ENCODE peak calls at places on chromosomes 16 and 17, in five cellular contexts. G is H1, M is GM12878, T is K562, B is HepG2. O is an unnamed sample.

GRCh38 chr16:89944773-89945172 is 3.8 kb upstream of the DEF8 start:
- DNase-seq in M (peak), G (no peak), B (no peak), T (no peak), O (no peak)

GRCh38 chr17:17897442-17897841 is 60.7 kb upstream of the SREBF1 start:
- DNase-seq in T (no peak), B (no peak), G (no peak), M (peak), O (no peak)

GRCh38 chr16:14286381-14287230 is 215.5 kb downstream of the MRTFB start:
- DNase-seq in B (no peak), T (no peak), M (no peak), G (peak), O (peak)

GRCh38 chr17:62950067-62950466 is 16.0 kb upstream of the TANC2 start:
- DNase-seq in B (no peak), M (no peak), G (no peak), T (no peak), O (no peak)

GRCh38 chr17:49843774-49844350 is 4.0 kb downstream of the TAC4 start:
- DNase-seq in M (no peak), G (peak), T (peak), B (no peak), O (peak)

GRCh38 chr17:56009795-56010715 is 143.2 kb upstream of the ANKFN1 start:
- DNase-seq in T (no peak), G (no peak), M (no peak), B (no peak), O (peak)

GRCh38 chr17:8015236-8015956 is 13.0 kb downstream of the GUCY2D start:
- DNase-seq in G (no peak), T (no peak), B (no peak), M (no peak), O (peak)

GRCh38 chr16:78478267-78478821 is 378.9 kb downstream of the WWOX start:
- DNase-seq in M (no peak), G (peak), B (no peak), T (peak), O (peak)

GRCh38 chr17:72510454-72511016 is 389.7 kb downstream of the SOX9 start:
- DNase-seq in B (no peak), T (no peak), M (peak), G (no peak), O (no peak)
- TF ChIP-seq CREB1 in B (no peak), T (no peak), M (no peak), G (no peak), O (no peak)

GRCh38 chr17:72812823-72813222 is 279.7 kb downstream of the SLC39A11 start:
- DNase-seq in M (no peak), B (no peak), G (no peak), T (no peak), O (no peak)

GRCh38 chr17:72811976-72812687 is 280.4 kb downstream of the SLC39A11 start:
- DNase-seq in G (no peak), B (no peak), M (no peak), T (no peak), O (no peak)

GRCh38 chr17:72810991-72811508 is 281.4 kb downstream of the SLC39A11 start:
- DNase-seq in G (no peak), T (no peak), B (no peak), M (no peak), O (no peak)

DNA sequence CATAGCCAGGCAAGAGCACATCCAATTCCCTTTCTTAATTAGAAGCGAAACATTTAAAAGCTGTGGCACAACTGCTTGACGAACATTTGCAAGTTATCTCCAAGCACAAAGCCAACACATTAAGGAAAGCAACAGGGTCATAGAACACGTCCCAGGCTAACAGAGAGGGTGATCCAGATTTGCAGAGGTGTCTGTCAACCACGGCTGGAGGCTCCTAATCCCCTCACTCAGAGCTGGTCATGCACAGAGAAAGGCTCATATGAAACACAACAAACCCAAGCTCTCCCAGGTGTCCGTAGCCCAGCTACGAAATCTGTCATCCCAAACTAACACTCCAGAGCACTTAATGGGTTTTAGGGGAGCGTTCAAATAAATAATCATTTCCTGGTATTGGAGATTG is 276.1 kb downstream of the SLC39A11 start:
- DNase-seq in B (no peak), T (no peak), M (no peak), G (no peak), O (no peak)
- H3K4me2 ChIP-seq in B (no peak), T (no peak), M (no peak), G (no peak), O (no peak)

GRCh38 chr16:28039493-28039892 is 24.0 kb downstream of the GSG1L start:
- DNase-seq in T (no peak), B (no peak), M (no peak), G (no peak), O (no peak)

GRCh38 chr16:28041615-28042014 is 21.9 kb downstream of the GSG1L start:
- DNase-seq in T (no peak), G (no peak), M (no peak), B (no peak), O (no peak)

GRCh38 chr16:28038401-28038800 is 25.1 kb downstream of the GSG1L start:
- DNase-seq in T (peak), G (no peak), B (no peak), M (no peak), O (no peak)

GRCh38 chr16:28040039-28040438 is 23.5 kb downstream of the GSG1L start:
- DNase-seq in B (no peak), M (no peak), G (no peak), T (no peak), O (peak)

GRCh38 chr16:28042856-28043255 is 20.7 kb downstream of the GSG1L start:
- DNase-seq in G (no peak), B (no peak), T (no peak), M (no peak), O (no peak)
- TF ChIP-seq CREB1 in G (no peak), B (no peak), T (no peak), M (no peak), O (no peak)

GRCh38 chr16:81447383-81448101 is 2.9 kb downstream of the CMIP start:
- DNase-seq in M (no peak), G (no peak), B (peak), T (no peak), O (peak)
- H3K4me2 ChIP-seq in M (peak), G (peak), B (peak), T (peak), O (peak)

GRCh38 chr17:39082482-39082881 is 69.0 kb downstream of the PLXDC1 start:
- DNase-seq in G (no peak), T (no peak), M (no peak), B (no peak), O (no peak)
- TF ChIP-seq CREB1 in G (no peak), T (no peak), M (no peak), B (no peak), O (no peak)